ENCODE peak calls at places on chromosomes 12 and 14, in seven cellular contexts. T is GM23338, Y is tibial artery, U is esophagus squamous epithelium, W is fibroblast of lung, F is HCT116, P is BE2C. E is an unnamed sample. For H3K36me3, the result is how much of the 10 kb centered on the place peaks cover.

GRCh38 chr12:123763093-123763492 is 992 bp downstream of the DNAH10 start:
- DNase-seq in P (no peak), Y (no peak), T (peak), U (no peak), F (no peak), W (no peak), E (no peak)

GRCh38 chr12:107264667-107265066 is 171.3 kb upstream of the CRY1 start:
- DNase-seq in T (no peak), U (no peak), W (no peak), Y (no peak), P (no peak), F (no peak), E (no peak)

GRCh38 chr12:66405395-66405794 is 103.1 kb downstream of the HELB start:
- DNase-seq in F (no peak), T (no peak), P (no peak), U (no peak), Y (no peak), W (peak), E (peak)

GRCh38 chr12:123063535-123063934 is 83.1 kb downstream of the ARL6IP4 start:
- DNase-seq in W (peak), Y (no peak), T (peak), P (peak), F (no peak), U (no peak), E (no peak)

GRCh38 chr12:51872689-51872981 is 15.3 kb upstream of the ANKRD33 start:
- DNase-seq in Y (no peak), W (no peak), T (no peak), F (no peak), U (no peak), P (no peak), E (no peak)

GRCh38 chr12:132402831-132403416 is 73.5 kb upstream of the GALNT9 start:
- DNase-seq in F (no peak), T (no peak), W (no peak), U (no peak), Y (no peak), P (no peak), E (no peak)

GRCh38 chr12:50185975-50186663 is 18.9 kb upstream of the CERS5 start:
- DNase-seq in Y (no peak), F (no peak), U (no peak), W (no peak), P (no peak), T (no peak), E (no peak)

GRCh38 chr14:106657460-106657859 is 1131.1 kb downstream of the TMEM121 start:
- DNase-seq in T (no peak), P (no peak), F (no peak), Y (no peak), U (no peak), W (no peak), E (no peak)

GRCh38 chr14:37650356-37651037 is 55.1 kb downstream of the TTC6 start:
- DNase-seq in T (peak), P (no peak), W (no peak), U (no peak), F (no peak), Y (no peak), E (no peak)

GRCh38 chr14:49975286-49975685 is 82.4 kb downstream of the ARF6 start:
- DNase-seq in T (no peak), W (peak), U (no peak), P (no peak), F (peak), Y (no peak), E (peak)

GRCh38 chr12:42130670-42131402 is 13.8 kb downstream of the GXYLT1 start:
- DNase-seq in U (no peak), Y (peak), F (no peak), T (no peak), P (no peak), W (peak), E (no peak)

GRCh38 chr12:109601557-109601956 is 28.0 kb downstream of the MVK start:
- DNase-seq in T (no peak), W (no peak), F (no peak), P (no peak), U (no peak), Y (no peak), E (no peak)

GRCh38 chr14:49920935-49921334 is 28.1 kb downstream of the ARF6 start:
- DNase-seq in U (no peak), F (no peak), W (no peak), P (no peak), T (no peak), Y (no peak), E (no peak)

GRCh38 chr12:5480953-5481300 is 49.0 kb downstream of the NTF3 start:
- DNase-seq in F (no peak), T (peak), P (no peak), W (no peak), Y (no peak), U (no peak), E (no peak)

GRCh38 chr14:24368562-24369252 is 723 bp downstream of the NFATC4 start:
- DNase-seq in T (peak), U (no peak), F (no peak), Y (peak), P (peak), W (peak), E (peak)

GRCh38 chr12:116529048-116529447 is 30.1 kb upstream of the MAP1LC3B2 start:
- DNase-seq in U (no peak), T (no peak), F (no peak), P (no peak), Y (no peak), W (peak), E (peak)

GRCh38 chr12:100497105-100497795 is 23.6 kb downstream of the NR1H4 start:
- DNase-seq in W (no peak), F (no peak), P (no peak), U (no peak), T (no peak), Y (no peak), E (no peak)

GRCh38 chr12:121858662-121859572 is at the start of gene HPD:
- DNase-seq in P (no peak), T (peak), U (no peak), Y (peak), F (no peak), W (peak), E (no peak)

GRCh38 chr12:52656616-52657015 is 4.6 kb upstream of the KRT2 start:
- DNase-seq in P (no peak), W (no peak), T (no peak), U (no peak), F (no peak), Y (no peak), E (no peak)

GRCh38 chr12:109697270-109697553 is 16.4 kb upstream of the FAM222A start:
- DNase-seq in P (no peak), Y (no peak), U (no peak), W (no peak), T (no peak), F (no peak), E (no peak)

GRCh38 chr14:81245771-81246170 is 25.0 kb upstream of the GTF2A1 start:
- DNase-seq in U (no peak), T (no peak), W (no peak), P (no peak), F (no peak), Y (no peak), E (peak)

GRCh38 chr12:49108958-49109404 is 1.7 kb downstream of the LMBR1L start:
- DNase-seq in Y (peak), W (peak), U (no peak), T (no peak), P (no peak), F (no peak), E (no peak)

GRCh38 chr14:19823765-19824164 is 20.2 kb downstream of the OR4N2 start:
- DNase-seq in T (no peak), F (no peak), U (no peak), P (no peak), Y (no peak), W (no peak), E (no peak)

GRCh38 chr14:65167072-65167645 is 64.8 kb upstream of the MAX start:
- DNase-seq in Y (no peak), U (no peak), W (no peak), T (peak), F (no peak), P (no peak), E (no peak)

GRCh38 chr12:132597333-132598283 is 12.8 kb downstream of the LRCOL1 start:
- DNase-seq in Y (no peak), P (peak), W (peak), T (peak), F (peak), U (no peak), E (no peak)

GRCh38 chr12:28568083-28568482 is 377.8 kb downstream of the CCDC91 start:
- DNase-seq in P (peak), F (no peak), U (no peak), Y (peak), T (no peak), W (peak), E (peak)

GRCh38 chr14:94126419-94126677 is 3.1 kb downstream of the IFI27L2 start:
- DNase-seq in W (no peak), P (no peak), F (no peak), T (no peak), Y (no peak), U (no peak), E (no peak)

GRCh38 chr12:110002691-110003515 is 3.7 kb downstream of the ANKRD13A start:
- DNase-seq in Y (no peak), P (no peak), U (no peak), F (no peak), T (no peak), W (peak), E (no peak)

GRCh38 chr12:129997239-129997638 is 93.4 kb upstream of the TMEM132D start:
- DNase-seq in U (no peak), P (no peak), T (peak), W (no peak), F (no peak), Y (no peak), E (no peak)

GRCh38 chr12:92533280-92533890 is 169.4 kb upstream of the PLEKHG7 start:
- DNase-seq in T (no peak), W (peak), P (no peak), U (no peak), Y (no peak), F (no peak), E (no peak)

GRCh38 chr14:104706733-104707628 is 17.0 kb upstream of the ADSS1 start:
- DNase-seq in T (peak), Y (no peak), U (no peak), F (no peak), W (peak), P (peak), E (no peak)

GRCh38 chr14:104704252-104704651 is 14.8 kb downstream of the INF2 start:
- DNase-seq in U (no peak), Y (no peak), T (no peak), P (no peak), F (no peak), W (no peak), E (no peak)

GRCh38 chr14:104707629-104708595 is 16.1 kb upstream of the ADSS1 start:
- DNase-seq in T (peak), F (no peak), W (no peak), Y (no peak), U (no peak), P (peak), E (no peak)

GRCh38 chr14:104703269-104703668 is 13.9 kb downstream of the INF2 start:
- DNase-seq in P (no peak), F (no peak), T (no peak), U (no peak), W (no peak), Y (no peak), E (no peak)

GRCh38 chr14:104705340-104706047 is 16.1 kb downstream of the INF2 start:
- DNase-seq in U (no peak), T (no peak), P (no peak), W (no peak), Y (no peak), F (no peak), E (no peak)
- H3K36me3 ChIP-seq in U (half or more), T (under half), P (under half), W (half or more), Y (half or more), F (under half), E (half or more)

GRCh38 chr14:60343571-60344071 is 94.6 kb downstream of the PPM1A start:
- DNase-seq in W (no peak), U (no peak), T (no peak), P (no peak), Y (no peak), F (no peak), E (no peak)

GRCh38 chr14:60349663-60350365 is 100.8 kb downstream of the PPM1A start:
- DNase-seq in U (no peak), P (peak), T (peak), W (peak), F (peak), Y (peak), E (no peak)

GRCh38 chr14:60346706-60347105 is 97.7 kb downstream of the PPM1A start:
- DNase-seq in W (peak), F (no peak), U (no peak), P (no peak), T (no peak), Y (no peak), E (no peak)

GRCh38 chr14:60348211-60348610 is 99.2 kb downstream of the PPM1A start:
- DNase-seq in W (no peak), P (no peak), F (no peak), Y (no peak), U (no peak), T (peak), E (no peak)

DNA sequence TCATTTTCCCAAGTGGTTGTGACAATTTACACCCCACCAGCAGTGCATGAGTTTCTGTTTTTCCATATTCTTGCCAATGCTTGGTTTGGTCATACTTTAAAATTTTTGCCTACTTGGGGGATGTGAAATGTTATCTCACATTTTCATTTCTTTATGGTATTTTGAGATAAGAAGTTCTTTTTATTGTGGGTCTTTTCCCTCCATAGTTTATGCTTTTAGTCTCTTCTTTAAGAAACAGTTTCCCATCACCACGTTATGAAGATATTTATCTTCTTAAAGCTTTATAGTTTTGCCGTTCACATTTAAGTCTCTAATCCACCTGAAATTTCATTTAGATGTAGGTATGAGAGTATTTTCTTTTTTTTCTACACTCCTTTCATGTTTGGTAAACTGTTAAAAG is 95.7 kb downstream of the PPM1A start:
- DNase-seq in Y (no peak), P (no peak), U (no peak), W (no peak), F (no peak), T (no peak), E (no peak)
- TF ChIP-seq CTCF in Y (no peak), P (no peak), U (no peak), W (no peak), F (no peak), T (no peak), E (no peak)

GRCh38 chr14:58923751-58924405 is 264.6 kb upstream of the DAAM1 start:
- DNase-seq in W (no peak), Y (no peak), F (no peak), T (peak), U (no peak), P (no peak), E (no peak)

GRCh38 chr14:58920230-58920629 is 268.2 kb upstream of the DAAM1 start:
- DNase-seq in F (no peak), U (no peak), W (no peak), T (no peak), Y (no peak), P (no peak), E (no peak)

GRCh38 chr14:58918066-58918465 is 270.4 kb upstream of the DAAM1 start:
- DNase-seq in T (no peak), U (no peak), W (no peak), F (no peak), P (no peak), Y (no peak), E (no peak)

GRCh38 chr14:58919262-58919661 is 269.2 kb upstream of the DAAM1 start:
- DNase-seq in W (no peak), T (no peak), Y (no peak), P (no peak), U (no peak), F (no peak), E (no peak)

DNA sequence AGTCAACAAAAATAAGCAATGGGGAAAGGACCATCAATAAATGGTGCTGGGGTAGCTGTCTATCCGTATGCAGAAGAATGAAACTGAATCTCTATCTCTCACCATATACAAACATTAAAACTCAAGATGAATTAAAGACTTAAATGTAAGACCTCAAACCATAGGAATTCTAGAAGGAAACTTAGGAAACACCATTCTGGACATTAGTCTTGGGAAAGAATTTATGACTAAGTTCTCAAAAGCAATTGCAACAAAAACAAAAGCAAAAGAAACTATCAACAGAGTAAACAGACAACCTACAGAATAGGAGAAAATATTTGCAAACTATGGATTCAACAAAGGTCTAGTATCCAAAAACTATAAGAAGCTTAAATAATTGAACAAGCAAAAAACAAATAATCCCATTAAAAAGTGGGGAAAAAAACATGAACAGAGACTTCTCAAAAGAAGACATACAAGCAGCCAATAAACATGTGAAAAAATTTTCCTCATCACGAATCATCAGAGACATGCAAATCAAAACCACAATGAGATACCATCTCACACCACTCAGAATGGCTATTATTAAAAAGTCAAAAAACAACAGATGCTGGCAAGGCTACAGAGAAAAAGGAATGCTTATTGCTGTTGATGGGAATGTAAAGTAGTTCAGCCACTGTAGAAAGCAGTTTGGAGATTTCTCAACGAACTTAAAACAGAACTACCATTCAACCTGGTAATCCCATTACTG is 266.1 kb upstream of the DAAM1 start:
- DNase-seq in Y (no peak), U (no peak), W (no peak), P (no peak), T (no peak), F (no peak), E (no peak)
- H3K36me3 ChIP-seq in Y (under half), U (under half), W (under half), P (under half), T (under half), F (under half), E (under half)

GRCh38 chr12:89524201-89525001 is at the start of gene GALNT4:
- DNase-seq in W (peak), T (peak), U (peak), Y (peak), P (peak), F (peak), E (peak)

GRCh38 chr12:89521348-89522238 is 3.0 kb downstream of the GALNT4 start:
- DNase-seq in Y (no peak), P (no peak), W (peak), T (no peak), U (no peak), F (no peak), E (no peak)

GRCh38 chr12:89525824-89526770 is at the start of gene POC1B:
- DNase-seq in T (peak), U (peak), F (peak), W (peak), Y (peak), P (peak), E (peak)

GRCh38 chr12:89528434-89528833 is 2.6 kb upstream of the POC1B start:
- DNase-seq in W (no peak), Y (no peak), P (no peak), F (no peak), U (no peak), T (no peak), E (no peak)

DNA sequence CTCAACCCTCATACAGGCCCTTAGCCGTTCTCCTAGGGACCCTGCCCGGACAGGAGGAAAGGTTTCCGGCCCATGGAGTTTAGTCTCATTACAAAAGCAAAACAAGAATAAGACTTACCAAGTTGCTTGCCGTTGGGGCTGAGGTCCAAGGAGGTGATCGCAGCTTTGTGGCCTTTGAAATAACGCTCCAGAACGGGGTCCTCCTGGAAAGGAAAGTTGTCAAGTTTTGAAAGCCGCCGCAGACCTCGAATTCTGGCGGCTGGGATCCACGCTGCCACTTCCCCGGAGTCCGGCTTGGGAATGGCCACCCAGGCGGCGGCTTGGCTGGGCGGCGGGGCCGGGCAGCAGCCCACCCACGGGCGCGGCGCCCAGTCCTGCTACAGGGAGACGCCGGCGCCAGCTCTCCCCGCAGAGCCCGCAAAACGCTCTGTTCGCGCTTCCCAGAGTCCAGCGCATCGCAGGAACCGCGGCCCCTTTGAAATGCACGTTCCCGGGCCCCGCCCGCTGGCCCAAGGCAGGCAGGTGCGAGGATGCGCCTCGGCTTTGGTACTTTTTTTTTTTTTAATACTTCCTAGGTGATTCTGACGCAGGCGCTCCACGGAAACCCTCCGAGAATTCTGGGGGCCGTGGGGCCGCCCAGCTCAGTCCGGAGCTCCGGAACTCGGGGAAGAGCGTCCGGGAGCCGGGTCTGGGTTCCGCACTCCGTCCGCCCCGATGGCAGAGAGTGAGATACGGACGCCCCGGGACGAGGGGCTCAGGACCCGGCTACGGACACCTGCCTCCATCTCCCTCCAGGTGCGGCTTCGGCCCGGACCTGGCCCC is 617 bp upstream of the GALNT4 start:
- DNase-seq in Y (peak), T (peak), P (peak), W (no peak), U (no peak), F (no peak), E (no peak)
- TF ChIP-seq CTCF in Y (no peak), T (no peak), P (no peak), W (no peak), U (no peak), F (no peak), E (no peak)

DNA sequence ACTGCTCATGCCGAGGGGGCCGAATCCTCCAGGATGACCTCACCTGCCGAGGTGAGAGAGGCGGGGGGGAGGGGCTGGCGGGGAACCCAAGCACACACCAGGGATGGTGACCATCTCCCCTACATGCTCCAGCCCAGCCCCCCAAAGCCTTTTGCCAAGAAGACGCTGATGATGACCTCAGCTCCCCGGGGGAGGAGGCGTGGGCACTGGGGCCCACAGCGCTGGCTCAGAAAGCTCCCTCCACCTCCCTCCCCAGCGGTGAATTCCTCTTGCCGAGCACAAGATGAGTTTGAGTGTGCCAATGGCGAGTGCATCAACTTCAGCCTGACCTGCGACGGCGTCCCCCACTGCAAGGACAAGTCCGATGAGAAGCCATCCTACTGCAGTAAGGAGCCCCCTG is 23.7 kb upstream of the NXPH4 start:
- DNase-seq in F (no peak), W (no peak), U (no peak), P (no peak), T (no peak), Y (no peak), E (no peak)
- H3K36me3 ChIP-seq in F (under half), W (half or more), U (half or more), P (under half), T (under half), Y (half or more), E (half or more)

GRCh38 chr14:69034612-69035262 is 55.6 kb upstream of the ACTN1 start:
- DNase-seq in Y (no peak), U (no peak), T (peak), F (no peak), P (no peak), W (peak), E (no peak)
- TF ChIP-seq CTCF in Y (no peak), U (no peak), T (peak), F (no peak), P (no peak), W (no peak), E (no peak)